ENCODE peak calls at places on chromosome 1, in ten cellular contexts. One of them, this sample, is unnamed.

GRCh38 chr1:59707216-59707615 is 107.5 kb upstream of the HOOK1 start:
- DNase-seq in stimulated activated CD4-positive, alpha-beta T cell treated with anti-CD3 and anti-CD28 coated beads, Interleukin-2, amount 100 ng/mL, for 24 hours: no peak
- DNase-seq in activated T-helper 1 cell treated with anti-CD3 and anti-CD28 coated beads, Interleukin-2, amount 50 U/mL, for 16 hours: no peak
- DNase-seq in hippocampal formation: no peak
- DNase-seq in neural crest cell: no peak
- DNase-seq in upper lobe of right lung: no peak
- DNase-seq in SW 1271: no peak
- DNase-seq in pons: no peak
- DNase-seq in HTR-8/SVneo: peak
- DNase-seq in stimulated activated naive CD8-positive, alpha-beta T cell treated with anti-CD3 and anti-CD28 coated beads, Interleukin-15, amount 100 ng/mL, for 72 hours: no peak
- DNase-seq in this sample: peak

GRCh38 chr1:27600500-27601175 is 3.3 kb downstream of the AHDC1 start:
- DNase-seq in stimulated activated CD4-positive, alpha-beta T cell treated with anti-CD3 and anti-CD28 coated beads, Interleukin-2, amount 100 ng/mL, for 24 hours: no peak
- DNase-seq in activated T-helper 1 cell treated with anti-CD3 and anti-CD28 coated beads, Interleukin-2, amount 50 U/mL, for 16 hours: no peak
- DNase-seq in hippocampal formation: no peak
- DNase-seq in neural crest cell: no peak
- DNase-seq in upper lobe of right lung: no peak
- DNase-seq in SW 1271: peak
- DNase-seq in pons: no peak
- DNase-seq in HTR-8/SVneo: no peak
- DNase-seq in stimulated activated naive CD8-positive, alpha-beta T cell treated with anti-CD3 and anti-CD28 coated beads, Interleukin-15, amount 100 ng/mL, for 72 hours: no peak
- DNase-seq in this sample: no peak

GRCh38 chr1:152167835-152168534 is 9.0 kb upstream of the RPTN start:
- DNase-seq in stimulated activated CD4-positive, alpha-beta T cell treated with anti-CD3 and anti-CD28 coated beads, Interleukin-2, amount 100 ng/mL, for 24 hours: no peak
- DNase-seq in activated T-helper 1 cell treated with anti-CD3 and anti-CD28 coated beads, Interleukin-2, amount 50 U/mL, for 16 hours: no peak
- DNase-seq in hippocampal formation: no peak
- DNase-seq in neural crest cell: no peak
- DNase-seq in upper lobe of right lung: no peak
- DNase-seq in SW 1271: peak
- DNase-seq in pons: no peak
- DNase-seq in HTR-8/SVneo: no peak
- DNase-seq in stimulated activated naive CD8-positive, alpha-beta T cell treated with anti-CD3 and anti-CD28 coated beads, Interleukin-15, amount 100 ng/mL, for 72 hours: no peak
- DNase-seq in this sample: peak

GRCh38 chr1:180636138-180636537 is 4.3 kb downstream of the XPR1 start:
- DNase-seq in stimulated activated CD4-positive, alpha-beta T cell treated with anti-CD3 and anti-CD28 coated beads, Interleukin-2, amount 100 ng/mL, for 24 hours: no peak
- DNase-seq in activated T-helper 1 cell treated with anti-CD3 and anti-CD28 coated beads, Interleukin-2, amount 50 U/mL, for 16 hours: no peak
- DNase-seq in hippocampal formation: no peak
- DNase-seq in neural crest cell: no peak
- DNase-seq in upper lobe of right lung: no peak
- DNase-seq in SW 1271: no peak
- DNase-seq in pons: no peak
- DNase-seq in HTR-8/SVneo: no peak
- DNase-seq in stimulated activated naive CD8-positive, alpha-beta T cell treated with anti-CD3 and anti-CD28 coated beads, Interleukin-15, amount 100 ng/mL, for 72 hours: no peak
- DNase-seq in this sample: no peak

GRCh38 chr1:166836733-166837132 is 2.5 kb upstream of the POGK start:
- DNase-seq in stimulated activated CD4-positive, alpha-beta T cell treated with anti-CD3 and anti-CD28 coated beads, Interleukin-2, amount 100 ng/mL, for 24 hours: no peak
- DNase-seq in activated T-helper 1 cell treated with anti-CD3 and anti-CD28 coated beads, Interleukin-2, amount 50 U/mL, for 16 hours: no peak
- DNase-seq in hippocampal formation: no peak
- DNase-seq in neural crest cell: no peak
- DNase-seq in upper lobe of right lung: no peak
- DNase-seq in SW 1271: no peak
- DNase-seq in pons: no peak
- DNase-seq in HTR-8/SVneo: no peak
- DNase-seq in stimulated activated naive CD8-positive, alpha-beta T cell treated with anti-CD3 and anti-CD28 coated beads, Interleukin-15, amount 100 ng/mL, for 72 hours: no peak
- DNase-seq in this sample: no peak

GRCh38 chr1:230713915-230714764 is at the start of gene AGT:
- DNase-seq in stimulated activated CD4-positive, alpha-beta T cell treated with anti-CD3 and anti-CD28 coated beads, Interleukin-2, amount 100 ng/mL, for 24 hours: no peak
- DNase-seq in activated T-helper 1 cell treated with anti-CD3 and anti-CD28 coated beads, Interleukin-2, amount 50 U/mL, for 16 hours: no peak
- DNase-seq in hippocampal formation: peak
- DNase-seq in neural crest cell: no peak
- DNase-seq in upper lobe of right lung: no peak
- DNase-seq in SW 1271: no peak
- DNase-seq in pons: peak
- DNase-seq in HTR-8/SVneo: peak
- DNase-seq in stimulated activated naive CD8-positive, alpha-beta T cell treated with anti-CD3 and anti-CD28 coated beads, Interleukin-15, amount 100 ng/mL, for 72 hours: no peak
- DNase-seq in this sample: peak

GRCh38 chr1:56190975-56191768 is 388.2 kb downstream of the PLPP3 start:
- DNase-seq in stimulated activated CD4-positive, alpha-beta T cell treated with anti-CD3 and anti-CD28 coated beads, Interleukin-2, amount 100 ng/mL, for 24 hours: no peak
- DNase-seq in activated T-helper 1 cell treated with anti-CD3 and anti-CD28 coated beads, Interleukin-2, amount 50 U/mL, for 16 hours: no peak
- DNase-seq in hippocampal formation: no peak
- DNase-seq in neural crest cell: no peak
- DNase-seq in upper lobe of right lung: no peak
- DNase-seq in SW 1271: no peak
- DNase-seq in pons: no peak
- DNase-seq in HTR-8/SVneo: no peak
- DNase-seq in stimulated activated naive CD8-positive, alpha-beta T cell treated with anti-CD3 and anti-CD28 coated beads, Interleukin-15, amount 100 ng/mL, for 72 hours: no peak
- DNase-seq in this sample: no peak

GRCh38 chr1:43879414-43879813 is 54.2 kb upstream of the ARTN start:
- DNase-seq in stimulated activated CD4-positive, alpha-beta T cell treated with anti-CD3 and anti-CD28 coated beads, Interleukin-2, amount 100 ng/mL, for 24 hours: no peak
- DNase-seq in activated T-helper 1 cell treated with anti-CD3 and anti-CD28 coated beads, Interleukin-2, amount 50 U/mL, for 16 hours: no peak
- DNase-seq in hippocampal formation: no peak
- DNase-seq in neural crest cell: no peak
- DNase-seq in upper lobe of right lung: no peak
- DNase-seq in SW 1271: no peak
- DNase-seq in pons: peak
- DNase-seq in HTR-8/SVneo: no peak
- DNase-seq in stimulated activated naive CD8-positive, alpha-beta T cell treated with anti-CD3 and anti-CD28 coated beads, Interleukin-15, amount 100 ng/mL, for 72 hours: no peak
- DNase-seq in this sample: no peak

GRCh38 chr1:38505950-38506349 is 353.6 kb downstream of the RRAGC start:
- DNase-seq in stimulated activated CD4-positive, alpha-beta T cell treated with anti-CD3 and anti-CD28 coated beads, Interleukin-2, amount 100 ng/mL, for 24 hours: no peak
- DNase-seq in activated T-helper 1 cell treated with anti-CD3 and anti-CD28 coated beads, Interleukin-2, amount 50 U/mL, for 16 hours: no peak
- DNase-seq in hippocampal formation: no peak
- DNase-seq in neural crest cell: no peak
- DNase-seq in upper lobe of right lung: no peak
- DNase-seq in SW 1271: no peak
- DNase-seq in pons: no peak
- DNase-seq in HTR-8/SVneo: no peak
- DNase-seq in stimulated activated naive CD8-positive, alpha-beta T cell treated with anti-CD3 and anti-CD28 coated beads, Interleukin-15, amount 100 ng/mL, for 72 hours: no peak
- DNase-seq in this sample: no peak

This sample was measured in epithelial cell of proximal tubule.